ENCODE peak calls at places on chromosomes 6 and 20, in eight cellular contexts. One of them, this sample, is unnamed.
A peak's percentile ranks its signal among the peaks of the same experiment; 100 is the strongest.

GRCh38 chr20:7490288-7490687 is 450.0 kb downstream of the HAO1 start:
- DNase-seq in stimulated activated CD8-positive, alpha-beta memory T cell treated with anti-CD3 and anti-CD28 coated beads, Interleukin-12 subunit alpha, Interleukin-12 subunit beta, amount 100 ng/mL, for 1 hour: no peak
- DNase-seq in left kidney: no peak
- DNase-seq in iPS DF 6.9: no peak
- DNase-seq in WTC11: no peak
- DNase-seq in HCT116: no peak
- DNase-seq in fibroblast of lung: peak; percentile 16
- DNase-seq in HS-5: no peak
- DNase-seq in this sample: no peak

GRCh38 chr6:41546475-41546865 is 289 bp downstream of the FOXP4 start:
- DNase-seq in HS-5: no peak
- DNase-seq in iPS DF 6.9: no peak
- DNase-seq in left kidney: no peak
- DNase-seq in stimulated activated CD8-positive, alpha-beta memory T cell treated with anti-CD3 and anti-CD28 coated beads, Interleukin-12 subunit alpha, Interleukin-12 subunit beta, amount 100 ng/mL, for 1 hour: no peak
- DNase-seq in fibroblast of lung: no peak
- DNase-seq in WTC11: no peak
- DNase-seq in HCT116: no peak
- DNase-seq in this sample: no peak

GRCh38 chr6:45495404-45496084 is 117.8 kb upstream of the SUPT3H start:
- DNase-seq in stimulated activated CD8-positive, alpha-beta memory T cell treated with anti-CD3 and anti-CD28 coated beads, Interleukin-12 subunit alpha, Interleukin-12 subunit beta, amount 100 ng/mL, for 1 hour: no peak
- DNase-seq in HS-5: no peak
- DNase-seq in iPS DF 6.9: no peak
- DNase-seq in WTC11: no peak
- DNase-seq in HCT116: no peak
- DNase-seq in left kidney: no peak
- DNase-seq in fibroblast of lung: no peak
- DNase-seq in this sample: no peak

GRCh38 chr6:149419696-149420404 is 19.8 kb downstream of the SUMO4 start:
- DNase-seq in fibroblast of lung: no peak
- DNase-seq in left kidney: no peak
- DNase-seq in stimulated activated CD8-positive, alpha-beta memory T cell treated with anti-CD3 and anti-CD28 coated beads, Interleukin-12 subunit alpha, Interleukin-12 subunit beta, amount 100 ng/mL, for 1 hour: no peak
- DNase-seq in WTC11: no peak
- DNase-seq in iPS DF 6.9: no peak
- DNase-seq in HCT116: no peak
- DNase-seq in HS-5: no peak
- DNase-seq in this sample: no peak

GRCh38 chr20:20780127-20780822 is 67.8 kb upstream of the RALGAPA2 start:
- DNase-seq in HS-5: no peak
- DNase-seq in WTC11: no peak
- DNase-seq in HCT116: no peak
- DNase-seq in iPS DF 6.9: no peak
- DNase-seq in stimulated activated CD8-positive, alpha-beta memory T cell treated with anti-CD3 and anti-CD28 coated beads, Interleukin-12 subunit alpha, Interleukin-12 subunit beta, amount 100 ng/mL, for 1 hour: no peak
- DNase-seq in left kidney: peak; percentile 58
- DNase-seq in fibroblast of lung: no peak
- DNase-seq in this sample: no peak

GRCh38 chr20:4835244-4836177 is 113.8 kb downstream of the PRND start:
- DNase-seq in HS-5: no peak
- DNase-seq in stimulated activated CD8-positive, alpha-beta memory T cell treated with anti-CD3 and anti-CD28 coated beads, Interleukin-12 subunit alpha, Interleukin-12 subunit beta, amount 100 ng/mL, for 1 hour: no peak
- DNase-seq in fibroblast of lung: peak; percentile 51
- DNase-seq in WTC11: no peak
- DNase-seq in HCT116: no peak
- DNase-seq in left kidney: peak; percentile 83
- DNase-seq in iPS DF 6.9: no peak
- DNase-seq in this sample: no peak

GRCh38 chr20:64056889-64057627 is 5.9 kb upstream of the TCEA2 start:
- DNase-seq in left kidney: peak; percentile 38
- DNase-seq in HCT116: no peak
- DNase-seq in fibroblast of lung: no peak
- DNase-seq in stimulated activated CD8-positive, alpha-beta memory T cell treated with anti-CD3 and anti-CD28 coated beads, Interleukin-12 subunit alpha, Interleukin-12 subunit beta, amount 100 ng/mL, for 1 hour: no peak
- DNase-seq in HS-5: no peak
- DNase-seq in iPS DF 6.9: no peak
- DNase-seq in WTC11: no peak
- DNase-seq in this sample: no peak

GRCh38 chr6:125961117-125961516 is 4.5 kb downstream of the HINT3 start:
- DNase-seq in HCT116: no peak
- DNase-seq in left kidney: no peak
- DNase-seq in stimulated activated CD8-positive, alpha-beta memory T cell treated with anti-CD3 and anti-CD28 coated beads, Interleukin-12 subunit alpha, Interleukin-12 subunit beta, amount 100 ng/mL, for 1 hour: no peak
- DNase-seq in HS-5: no peak
- DNase-seq in fibroblast of lung: no peak
- DNase-seq in WTC11: no peak
- DNase-seq in iPS DF 6.9: no peak
- DNase-seq in this sample: no peak

GRCh38 chr6:111353914-111354464 is 129.0 kb downstream of the REV3L start:
- DNase-seq in iPS DF 6.9: no peak
- DNase-seq in stimulated activated CD8-positive, alpha-beta memory T cell treated with anti-CD3 and anti-CD28 coated beads, Interleukin-12 subunit alpha, Interleukin-12 subunit beta, amount 100 ng/mL, for 1 hour: no peak
- DNase-seq in left kidney: no peak
- DNase-seq in HCT116: no peak
- DNase-seq in fibroblast of lung: peak; percentile 23
- DNase-seq in HS-5: no peak
- DNase-seq in WTC11: no peak
- DNase-seq in this sample: peak; percentile 36